ENCODE peak calls at places on chromosome 2, in four cellular contexts. E is HCT116, U is GM12878, Y is K562. K is an unnamed sample. For H3K79me2, the result is how much of the 10 kb centered on the place peaks cover.

GRCh38 chr2:108594982-108595464 is 60.8 kb downstream of the LIMS1 start:
- DNase-seq in E (no peak), Y (peak), U (no peak), K (no peak)

GRCh38 chr2:150495993-150496627 is 8.6 kb upstream of the RND3 start:
- DNase-seq in E (no peak), Y (no peak), U (no peak), K (no peak)

GRCh38 chr2:128635361-128635900 is 316.8 kb upstream of the HS6ST1 start:
- DNase-seq in Y (no peak), E (no peak), U (no peak), K (no peak)

GRCh38 chr2:169694113-169694893 is at the start of the genes CFAP210 and PHOSPHO2:
- DNase-seq in Y (peak), U (peak), E (peak), K (peak)

GRCh38 chr2:40511661-40512213 is 59.8 kb upstream of the SLC8A1 start:
- DNase-seq in Y (no peak), E (no peak), U (no peak), K (no peak)

GRCh38 chr2:115413796-115414195 is 971.4 kb downstream of the DPP10 start:
- DNase-seq in U (no peak), E (no peak), Y (no peak), K (no peak)

GRCh38 chr2:150127271-150127990 is 360.0 kb downstream of the RND3 start:
- DNase-seq in U (peak), Y (no peak), E (no peak), K (no peak)

GRCh38 chr2:75277111-75277510 is 77.8 kb upstream of the TACR1 start:
- DNase-seq in E (no peak), U (no peak), Y (no peak), K (no peak)

GRCh38 chr2:182542501-182543258 is 115.8 kb upstream of the PDE1A start:
- DNase-seq in Y (no peak), E (no peak), U (no peak), K (no peak)

GRCh38 chr2:48717826-48718225 is 37.7 kb downstream of the LHCGR start:
- DNase-seq in E (no peak), Y (no peak), U (no peak), K (no peak)

GRCh38 chr2:240060977-240061591 is 7.8 kb upstream of the OR6B3 start:
- DNase-seq in Y (peak), U (no peak), E (peak), K (no peak)

GRCh38 chr2:101265893-101266499 is 13.3 kb downstream of the CNOT11 start:
- DNase-seq in U (no peak), Y (no peak), E (no peak), K (no peak)

GRCh38 chr2:106126705-106127281 is 67.3 kb downstream of the UXS1 start:
- DNase-seq in Y (no peak), E (no peak), U (no peak), K (no peak)

GRCh38 chr2:149409506-149409905 is 79.1 kb downstream of the LYPD6 start:
- DNase-seq in Y (no peak), U (no peak), E (no peak), K (no peak)

GRCh38 chr2:5387421-5387820 is 304.8 kb upstream of the SOX11 start:
- DNase-seq in U (no peak), Y (no peak), E (no peak), K (no peak)

GRCh38 chr2:5394223-5394622 is 298.0 kb upstream of the SOX11 start:
- DNase-seq in Y (no peak), E (no peak), U (no peak), K (no peak)

GRCh38 chr2:5389740-5390139 is 302.4 kb upstream of the SOX11 start:
- DNase-seq in U (no peak), E (no peak), Y (no peak), K (no peak)

GRCh38 chr2:5391361-5391760 is 300.8 kb upstream of the SOX11 start:
- DNase-seq in U (no peak), Y (no peak), E (no peak), K (no peak)

DNA sequence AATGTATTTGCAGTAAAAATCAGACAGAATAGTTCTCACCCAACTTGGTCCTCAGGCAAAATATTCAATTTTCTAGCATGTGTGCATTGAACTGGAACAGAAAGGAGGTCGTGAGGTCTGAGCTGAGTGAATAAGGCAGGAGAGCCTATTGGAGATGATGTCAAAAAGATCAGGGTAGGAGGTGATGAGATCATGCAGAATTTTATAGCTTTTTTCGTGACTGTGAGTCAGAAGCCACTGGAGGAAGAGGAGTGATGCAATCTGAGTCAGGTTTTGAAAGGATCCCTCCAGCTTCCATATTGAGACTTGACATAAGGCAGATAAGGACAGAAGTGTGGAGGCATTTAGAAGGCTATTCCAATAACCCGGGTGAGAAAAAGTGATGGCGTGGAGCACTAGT is 299.5 kb upstream of the SOX11 start:
- DNase-seq in Y (no peak), E (no peak), U (no peak), K (no peak)
- TF ChIP-seq RAD21 in Y (no peak), E (no peak), U (no peak), K (no peak)

GRCh38 chr2:166181813-166182154 is 54.0 kb upstream of the SCN1A start:
- DNase-seq in U (no peak), Y (no peak), E (no peak), K (no peak)
- TF ChIP-seq CTCF in U (peak), Y (no peak), E (no peak), K (no peak)

DNA sequence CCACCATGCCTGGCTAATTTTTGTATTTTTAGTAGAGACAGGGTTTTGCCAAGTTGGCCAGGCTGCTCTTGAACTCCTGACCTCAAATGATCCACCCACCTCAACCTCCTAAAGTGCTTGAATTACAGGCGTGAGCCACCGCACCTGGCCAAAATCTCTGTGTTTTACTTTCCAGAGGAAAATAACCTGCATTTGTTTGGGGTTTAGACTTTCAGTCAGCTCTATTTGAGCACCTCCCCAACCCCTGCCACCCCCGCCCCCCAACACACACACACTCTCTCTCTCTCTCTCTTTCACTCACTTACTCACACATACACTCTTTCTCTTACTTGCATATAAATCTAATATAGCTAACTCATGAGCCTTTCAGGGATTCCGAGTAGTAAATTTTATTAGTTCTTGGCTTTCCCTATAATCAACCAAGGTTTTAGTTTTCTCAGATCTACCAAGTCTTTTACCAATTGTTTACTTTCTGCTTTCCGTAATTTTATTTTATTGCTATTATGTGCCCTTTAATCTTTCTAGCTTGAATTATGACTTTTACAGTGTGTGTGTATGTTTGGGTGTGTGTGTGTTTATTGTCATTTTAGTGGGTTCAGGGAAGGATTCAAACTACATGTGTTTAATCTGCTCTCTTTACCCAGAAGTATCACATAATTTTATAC is 24.5 kb downstream of the MFSD6 start:
- DNase-seq in Y (no peak), U (no peak), E (no peak), K (no peak)
- H3K79me2 ChIP-seq in Y (under half), U (under half), E (under half), K (under half)

DNA sequence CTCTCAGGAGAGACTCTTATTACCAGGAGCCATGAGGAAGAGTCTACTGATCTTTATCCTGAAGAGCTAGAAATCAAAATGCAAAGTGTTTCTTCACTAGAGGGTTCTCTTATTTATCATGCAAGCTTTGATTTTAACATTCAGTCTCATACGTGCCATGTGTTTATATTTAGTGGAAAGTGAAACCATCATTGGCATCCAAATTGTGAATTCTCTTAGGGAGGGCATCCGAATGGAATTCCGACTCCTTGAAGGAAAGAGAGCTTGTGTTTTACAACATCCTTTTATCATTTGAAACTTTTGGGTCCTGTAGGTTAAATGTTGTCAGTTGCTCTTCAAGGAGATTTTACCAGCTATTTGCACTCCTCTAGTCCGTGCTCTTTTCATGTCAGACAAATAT is 170.4 kb upstream of the SESTD1 start:
- DNase-seq in U (no peak), E (no peak), Y (no peak), K (no peak)
- TF ChIP-seq RAD21 in U (no peak), E (no peak), Y (no peak), K (no peak)

GRCh38 chr2:196551014-196551413 is 88.5 kb upstream of the CCDC150 start:
- DNase-seq in E (no peak), Y (no peak), U (no peak), K (no peak)
- TF ChIP-seq CTCF in E (no peak), Y (no peak), U (no peak), K (no peak)

GRCh38 chr2:177429688-177430325 is 37.2 kb downstream of the AGPS start:
- DNase-seq in U (no peak), E (no peak), Y (no peak), K (no peak)

GRCh38 chr2:177430425-177430824 is 37.9 kb downstream of the AGPS start:
- DNase-seq in E (no peak), Y (no peak), U (no peak), K (no peak)

GRCh38 chr2:177432703-177433102 is 40.1 kb downstream of the AGPS start:
- DNase-seq in Y (no peak), E (no peak), U (no peak), K (no peak)

GRCh38 chr2:177434475-177434874 is 41.9 kb downstream of the AGPS start:
- DNase-seq in E (no peak), Y (no peak), U (no peak), K (no peak)

DNA sequence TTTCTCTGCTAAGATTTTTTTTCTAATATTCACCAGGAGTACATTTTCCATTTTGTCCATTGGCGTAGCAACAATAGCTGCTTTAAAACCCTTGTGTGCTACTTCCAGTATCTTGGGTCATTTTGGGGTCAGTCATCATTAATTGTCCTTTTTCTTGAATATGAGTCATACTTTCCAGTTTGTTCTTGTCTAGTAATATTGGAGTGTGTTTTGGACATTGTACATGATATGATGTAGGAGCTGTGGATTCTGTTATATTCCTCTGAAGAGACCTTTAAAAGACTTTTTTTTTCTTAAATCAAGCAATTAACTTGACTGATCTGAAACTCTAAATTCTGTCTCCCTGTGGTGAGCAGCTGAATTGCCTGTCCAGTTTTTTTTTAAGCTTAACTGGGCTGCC is 40.8 kb downstream of the AGPS start:
- DNase-seq in E (no peak), Y (no peak), U (no peak), K (no peak)
- H3K79me2 ChIP-seq in E (half or more), Y (half or more), U (under half), K (under half)

GRCh38 chr2:18117592-18117991 is 239.1 kb downstream of the KCNS3 start:
- DNase-seq in E (peak), Y (no peak), U (no peak), K (no peak)
- TF ChIP-seq RAD21 in E (peak), Y (no peak), U (peak), K (peak)

DNA sequence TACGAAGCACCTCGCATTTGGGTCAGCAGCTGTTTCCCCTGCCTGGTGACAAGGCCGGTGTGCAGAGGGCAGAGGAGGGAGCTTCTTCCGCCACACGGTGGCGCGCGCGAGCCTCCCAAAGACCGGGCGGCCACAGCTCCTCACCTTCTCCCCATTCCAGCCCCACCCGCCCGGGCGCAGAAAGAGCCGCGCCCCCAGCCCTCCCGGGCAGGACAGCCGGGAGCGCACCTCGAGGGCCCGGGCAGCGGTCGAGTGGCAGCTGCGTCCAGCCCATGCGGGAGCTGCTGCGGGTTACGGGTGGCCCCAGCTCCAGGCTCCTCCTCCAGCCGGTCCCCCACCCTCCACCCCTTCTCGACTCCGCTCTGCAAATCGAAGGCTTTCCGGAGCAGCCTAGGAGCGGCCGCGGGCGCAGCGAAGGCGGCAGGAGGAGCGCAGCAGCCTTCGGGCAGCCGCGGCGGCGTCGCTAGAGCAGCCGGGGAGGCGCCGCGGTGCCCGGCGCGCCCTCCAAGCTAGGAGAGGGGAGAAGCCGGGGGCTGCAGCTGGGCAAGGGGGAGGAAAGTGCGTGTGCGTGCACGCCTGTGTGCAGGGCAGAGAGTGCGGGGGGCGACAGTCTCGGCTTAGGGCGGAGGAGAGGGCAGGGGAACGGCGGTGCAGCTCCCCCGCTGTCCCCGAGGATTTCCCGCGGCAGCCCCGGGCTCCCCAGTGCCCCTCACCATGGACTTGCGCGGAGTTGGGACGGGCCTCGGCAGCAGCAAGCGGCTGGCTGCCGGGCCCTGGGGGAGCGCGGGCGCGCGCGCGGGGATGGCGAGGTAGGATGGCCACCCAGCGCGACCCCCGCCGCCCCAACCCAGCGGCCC is at the start of gene CCDC85A:
- DNase-seq in E (peak), U (no peak), Y (peak), K (peak)
- TF ChIP-seq CTCF in E (peak), U (peak), Y (peak), K (peak)